ENCODE peak calls at places on chromosomes 3 and 15, in five cellular contexts. One of them, this sample, is unnamed. For H3K4me1 and H3K9me3, the result is how much of the 10 kb centered on the place peaks cover.

GRCh38 chr3:165645191-165645590 is 192.0 kb downstream of the BCHE start:
- DNase-seq in heart right ventricle: no peak
- DNase-seq in psoas muscle: no peak
- DNase-seq in lower lobe of right lung: no peak
- DNase-seq in SJSA1: no peak
- DNase-seq in this sample: no peak

GRCh38 chr3:98395111-98395510 is 4.6 kb downstream of the OR5K3 start:
- DNase-seq in heart right ventricle: no peak
- DNase-seq in psoas muscle: no peak
- DNase-seq in lower lobe of right lung: no peak
- DNase-seq in SJSA1: no peak
- DNase-seq in this sample: no peak

GRCh38 chr15:88465633-88466219 is 1.5 kb downstream of the MRPL46 start:
- DNase-seq in SJSA1: no peak
- DNase-seq in psoas muscle: no peak
- DNase-seq in lower lobe of right lung: no peak
- DNase-seq in heart right ventricle: no peak
- DNase-seq in this sample: peak

GRCh38 chr15:43105077-43105769 is 615 bp downstream of the UBR1 start:
- DNase-seq in heart right ventricle: no peak
- DNase-seq in psoas muscle: no peak
- DNase-seq in lower lobe of right lung: no peak
- DNase-seq in SJSA1: no peak
- DNase-seq in this sample: peak

GRCh38 chr3:128280466-128281455 is 127.5 kb downstream of the EEFSEC start:
- DNase-seq in lower lobe of right lung: no peak
- DNase-seq in heart right ventricle: no peak
- DNase-seq in psoas muscle: no peak
- DNase-seq in SJSA1: no peak
- DNase-seq in this sample: no peak

GRCh38 chr3:119628816-119629445 is 31.2 kb downstream of the PLA1A start:
- DNase-seq in SJSA1: no peak
- DNase-seq in lower lobe of right lung: no peak
- DNase-seq in psoas muscle: no peak
- DNase-seq in heart right ventricle: no peak
- DNase-seq in this sample: no peak

GRCh38 chr3:51800758-51801140 is 21.7 kb upstream of the IQCF6 start:
- DNase-seq in SJSA1: no peak
- DNase-seq in lower lobe of right lung: no peak
- DNase-seq in heart right ventricle: no peak
- DNase-seq in psoas muscle: no peak
- DNase-seq in this sample: no peak

GRCh38 chr3:159911011-159911663 is 77.5 kb upstream of the IL12A start:
- DNase-seq in lower lobe of right lung: no peak
- DNase-seq in heart right ventricle: no peak
- DNase-seq in SJSA1: peak
- DNase-seq in psoas muscle: no peak
- DNase-seq in this sample: no peak

GRCh38 chr3:18704326-18704725 is 279.2 kb upstream of the SATB1 start:
- DNase-seq in SJSA1: no peak
- DNase-seq in lower lobe of right lung: no peak
- DNase-seq in heart right ventricle: no peak
- DNase-seq in psoas muscle: no peak
- DNase-seq in this sample: no peak

GRCh38 chr15:41258706-41259471 is 27.8 kb downstream of the CHP1 start:
- DNase-seq in heart right ventricle: no peak
- DNase-seq in lower lobe of right lung: peak
- DNase-seq in psoas muscle: no peak
- DNase-seq in SJSA1: no peak
- DNase-seq in this sample: peak

GRCh38 chr3:72818092-72818721 is 30.0 kb downstream of the SHQ1 start:
- DNase-seq in SJSA1: peak
- DNase-seq in heart right ventricle: no peak
- DNase-seq in psoas muscle: no peak
- DNase-seq in lower lobe of right lung: no peak
- DNase-seq in this sample: peak

GRCh38 chr3:151925876-151926275 is 52.4 kb downstream of the SUCNR1 start:
- DNase-seq in psoas muscle: no peak
- DNase-seq in heart right ventricle: no peak
- DNase-seq in SJSA1: peak
- DNase-seq in lower lobe of right lung: no peak
- DNase-seq in this sample: peak

GRCh38 chr3:187519428-187519890 is 150.7 kb downstream of the SST start:
- DNase-seq in psoas muscle: no peak
- DNase-seq in lower lobe of right lung: no peak
- DNase-seq in heart right ventricle: no peak
- DNase-seq in SJSA1: no peak
- DNase-seq in this sample: no peak

GRCh38 chr15:65578904-65579728 is 31.8 kb downstream of the INTS14 start:
- DNase-seq in psoas muscle: no peak
- DNase-seq in heart right ventricle: no peak
- DNase-seq in lower lobe of right lung: no peak
- DNase-seq in SJSA1: peak
- DNase-seq in this sample: no peak

GRCh38 chr3:188780188-188781147 is 391.3 kb upstream of the TPRG1 start:
- DNase-seq in heart right ventricle: no peak
- DNase-seq in psoas muscle: peak
- DNase-seq in lower lobe of right lung: no peak
- DNase-seq in SJSA1: no peak
- DNase-seq in this sample: no peak

GRCh38 chr3:100399341-100400071 is 1.4 kb downstream of the TOMM70 start:
- DNase-seq in SJSA1: no peak
- DNase-seq in heart right ventricle: no peak
- DNase-seq in psoas muscle: no peak
- DNase-seq in lower lobe of right lung: no peak
- DNase-seq in this sample: no peak

GRCh38 chr3:133136114-133137041 is 98.2 kb downstream of the TMEM108 start:
- DNase-seq in SJSA1: no peak
- DNase-seq in heart right ventricle: no peak
- DNase-seq in psoas muscle: no peak
- DNase-seq in lower lobe of right lung: no peak
- DNase-seq in this sample: no peak

GRCh38 chr3:128908951-128909350 is 29.5 kb downstream of the ACAD9 start:
- DNase-seq in lower lobe of right lung: no peak
- DNase-seq in heart right ventricle: no peak
- DNase-seq in SJSA1: no peak
- DNase-seq in psoas muscle: no peak
- DNase-seq in this sample: no peak

GRCh38 chr3:156389151-156389760 is 165.7 kb downstream of the SSR3 start:
- DNase-seq in heart right ventricle: peak
- DNase-seq in SJSA1: no peak
- DNase-seq in lower lobe of right lung: no peak
- DNase-seq in psoas muscle: no peak
- DNase-seq in this sample: no peak

GRCh38 chr3:7682822-7683229 is 818.8 kb upstream of the LMCD1 start:
- DNase-seq in lower lobe of right lung: peak
- DNase-seq in SJSA1: peak
- DNase-seq in heart right ventricle: no peak
- DNase-seq in psoas muscle: no peak
- DNase-seq in this sample: no peak

GRCh38 chr15:74598126-74598842 is 17.4 kb upstream of the CLK3 start:
- DNase-seq in SJSA1: peak
- DNase-seq in heart right ventricle: peak
- DNase-seq in psoas muscle: peak
- DNase-seq in lower lobe of right lung: peak
- DNase-seq in this sample: peak

GRCh38 chr3:172982731-172983364 is 158.2 kb downstream of the SPATA16 start:
- DNase-seq in SJSA1: no peak
- DNase-seq in heart right ventricle: no peak
- DNase-seq in psoas muscle: no peak
- DNase-seq in lower lobe of right lung: no peak
- DNase-seq in this sample: no peak

GRCh38 chr15:49152552-49153337 is 2.7 kb downstream of the COPS2 start:
- DNase-seq in SJSA1: no peak
- DNase-seq in heart right ventricle: no peak
- DNase-seq in psoas muscle: no peak
- DNase-seq in lower lobe of right lung: no peak
- DNase-seq in this sample: no peak

GRCh38 chr3:142448424-142448823 is 587 bp upstream of the XRN1 start:
- DNase-seq in lower lobe of right lung: no peak
- DNase-seq in SJSA1: no peak
- DNase-seq in heart right ventricle: no peak
- DNase-seq in psoas muscle: no peak
- DNase-seq in this sample: no peak

GRCh38 chr3:64443553-64444331 is 218.5 kb upstream of the PRICKLE2 start:
- DNase-seq in lower lobe of right lung: no peak
- DNase-seq in heart right ventricle: peak
- DNase-seq in SJSA1: peak
- DNase-seq in psoas muscle: no peak
- DNase-seq in this sample: no peak

GRCh38 chr15:85047271-85047948 is 65.8 kb downstream of the PDE8A start:
- DNase-seq in heart right ventricle: no peak
- DNase-seq in SJSA1: peak
- DNase-seq in psoas muscle: no peak
- DNase-seq in lower lobe of right lung: no peak
- DNase-seq in this sample: peak

GRCh38 chr3:134326760-134327593 is 47.3 kb downstream of the AMOTL2 start:
- DNase-seq in psoas muscle: peak
- DNase-seq in heart right ventricle: no peak
- DNase-seq in SJSA1: peak
- DNase-seq in lower lobe of right lung: no peak
- DNase-seq in this sample: peak

GRCh38 chr3:90132220-90132619 is 1024.8 kb downstream of the EPHA3 start:
- DNase-seq in psoas muscle: no peak
- DNase-seq in SJSA1: no peak
- DNase-seq in heart right ventricle: no peak
- DNase-seq in lower lobe of right lung: no peak
- DNase-seq in this sample: no peak

GRCh38 chr15:23570466-23570865 is 5.0 kb downstream of the MKRN3 start:
- DNase-seq in psoas muscle: no peak
- DNase-seq in heart right ventricle: no peak
- DNase-seq in lower lobe of right lung: no peak
- DNase-seq in SJSA1: no peak
- DNase-seq in this sample: peak

GRCh38 chr3:33115024-33115768 is 1.4 kb downstream of the CRTAP start:
- DNase-seq in SJSA1: peak
- DNase-seq in psoas muscle: peak
- DNase-seq in heart right ventricle: peak
- DNase-seq in lower lobe of right lung: peak
- DNase-seq in this sample: peak

GRCh38 chr15:96600350-96600749 is 269.9 kb downstream of the NR2F2 start:
- DNase-seq in lower lobe of right lung: no peak
- DNase-seq in SJSA1: no peak
- DNase-seq in psoas muscle: no peak
- DNase-seq in heart right ventricle: no peak
- DNase-seq in this sample: no peak

GRCh38 chr3:159711560-159712333 is 276.9 kb upstream of the IL12A start:
- DNase-seq in SJSA1: peak
- DNase-seq in lower lobe of right lung: no peak
- DNase-seq in heart right ventricle: no peak
- DNase-seq in psoas muscle: no peak
- DNase-seq in this sample: no peak

GRCh38 chr3:129211772-129212171 is 28.1 kb upstream of the CNBP start:
- DNase-seq in SJSA1: peak
- DNase-seq in heart right ventricle: peak
- DNase-seq in lower lobe of right lung: peak
- DNase-seq in psoas muscle: peak
- DNase-seq in this sample: peak

GRCh38 chr3:126438186-126438585 is 37.5 kb downstream of the ZXDC start:
- DNase-seq in SJSA1: no peak
- DNase-seq in psoas muscle: no peak
- DNase-seq in lower lobe of right lung: peak
- DNase-seq in heart right ventricle: no peak
- DNase-seq in this sample: no peak
- H3K4me1 ChIP-seq in SJSA1: under half
- H3K4me1 ChIP-seq in psoas muscle: under half
- H3K4me1 ChIP-seq in lower lobe of right lung: under half
- H3K4me1 ChIP-seq in heart right ventricle: under half
- H3K4me1 ChIP-seq in this sample: under half

DNA sequence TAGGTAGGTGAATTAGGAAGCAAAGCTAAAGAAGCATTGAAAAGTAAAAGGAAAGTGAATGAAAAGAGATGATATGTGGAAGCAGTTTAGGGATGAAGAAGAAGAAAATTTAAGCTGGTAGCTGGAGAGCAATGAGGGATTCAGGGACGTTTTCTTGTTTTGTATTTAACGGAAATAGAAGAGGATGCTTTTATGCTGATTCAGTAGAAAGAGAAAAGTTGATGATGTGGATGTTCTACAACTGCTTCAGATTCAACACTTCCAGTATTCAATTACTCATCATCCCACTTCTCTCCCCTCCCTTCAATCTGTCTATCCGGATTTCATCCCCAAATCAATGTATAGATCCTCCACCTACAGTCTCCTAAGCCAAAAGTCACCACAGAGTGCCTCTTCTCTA is 448.2 kb upstream of the CCDC54 start:
- DNase-seq in psoas muscle: no peak
- DNase-seq in heart right ventricle: no peak
- DNase-seq in SJSA1: no peak
- DNase-seq in lower lobe of right lung: no peak
- DNase-seq in this sample: no peak
- H3K9me3 ChIP-seq in psoas muscle: under half
- H3K9me3 ChIP-seq in heart right ventricle: under half
- H3K9me3 ChIP-seq in SJSA1: under half
- H3K9me3 ChIP-seq in lower lobe of right lung: under half
- H3K9me3 ChIP-seq in this sample: under half

GRCh38 chr3:171132873-171133272 is 106.4 kb upstream of the SLC2A2 start:
- DNase-seq in lower lobe of right lung: no peak
- DNase-seq in heart right ventricle: no peak
- DNase-seq in SJSA1: no peak
- DNase-seq in psoas muscle: no peak
- DNase-seq in this sample: no peak
- H3K4me1 ChIP-seq in lower lobe of right lung: under half
- H3K4me1 ChIP-seq in heart right ventricle: under half
- H3K4me1 ChIP-seq in SJSA1: under half
- H3K4me1 ChIP-seq in psoas muscle: under half
- H3K4me1 ChIP-seq in this sample: under half

DNA sequence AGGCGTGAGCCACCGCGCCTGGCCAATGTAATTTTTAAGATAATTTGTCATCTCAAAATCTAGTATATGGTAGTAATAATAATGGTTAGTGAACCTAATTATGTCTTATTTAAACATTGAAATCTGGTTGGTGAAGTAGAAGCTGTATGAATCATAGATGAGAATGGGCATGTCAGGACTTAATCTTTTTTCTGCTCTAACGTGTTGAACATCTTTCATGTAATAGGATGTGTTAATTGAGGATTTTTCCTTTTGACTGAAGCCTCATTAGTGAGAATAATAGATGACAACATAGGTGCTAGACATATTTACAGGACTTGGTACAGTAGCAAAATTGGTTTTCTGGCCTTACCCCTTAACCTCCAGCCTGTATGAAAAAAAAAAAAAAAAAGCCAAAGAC is 835.6 kb downstream of the IGSF11 start:
- DNase-seq in lower lobe of right lung: no peak
- DNase-seq in psoas muscle: no peak
- DNase-seq in heart right ventricle: no peak
- DNase-seq in SJSA1: no peak
- DNase-seq in this sample: no peak
- H3K9me3 ChIP-seq in lower lobe of right lung: under half
- H3K9me3 ChIP-seq in psoas muscle: under half
- H3K9me3 ChIP-seq in heart right ventricle: under half
- H3K9me3 ChIP-seq in SJSA1: under half
- H3K9me3 ChIP-seq in this sample: under half